ENCODE peak calls at places on chromosome 4, in ten cellular contexts. G is BE2C, O is HCT116, X is heart right ventricle, B is stomach, V is upper lobe of right lung, U is upper lobe of left lung, A is uterus, Y is body of pancreas, S is right lobe of liver. L is an unnamed sample.

GRCh38 chr4:77354550-77354949 is 197.5 kb downstream of the CCNG2 start:
- DNase-seq in B (no peak), Y (no peak), V (no peak), G (no peak), A (no peak), O (no peak), X (no peak), U (no peak), S (no peak), L (no peak)

GRCh38 chr4:74640111-74640903 is 154.0 kb downstream of the BTC start:
- DNase-seq in A (no peak), U (no peak), O (no peak), X (no peak), G (no peak), Y (no peak), B (no peak), S (no peak), V (no peak), L (no peak)

GRCh38 chr4:70613893-70614572 is 14.5 kb upstream of the ENAM start:
- DNase-seq in S (no peak), Y (no peak), G (no peak), U (no peak), V (no peak), A (no peak), O (no peak), X (no peak), B (no peak), L (no peak)

GRCh38 chr4:144862221-144862620 is 216.3 kb downstream of the HHIP start:
- DNase-seq in B (no peak), A (no peak), G (no peak), X (no peak), O (no peak), U (no peak), Y (no peak), V (no peak), S (no peak), L (no peak)

GRCh38 chr4:140372607-140373327 is 679 bp upstream of the SCOC start:
- DNase-seq in O (peak; percentile 12), A (no peak), V (no peak), X (no peak), B (no peak), Y (no peak), S (no peak), G (no peak), U (no peak), L (no peak)

GRCh38 chr4:47945930-47946726 is 31.7 kb upstream of the NFXL1 start:
- DNase-seq in V (no peak), Y (no peak), A (no peak), X (no peak), U (no peak), O (no peak), B (no peak), G (no peak), S (no peak), L (no peak)

GRCh38 chr4:89836031-89836777 is 757 bp downstream of the SNCA start:
- DNase-seq in X (no peak), B (no peak), Y (no peak), V (peak; percentile 58), A (peak; percentile 24), G (no peak), O (no peak), S (no peak), U (peak; percentile 75), L (no peak)

GRCh38 chr4:122489061-122489460 is 32.5 kb upstream of the IL2 start:
- DNase-seq in S (no peak), B (no peak), A (no peak), V (no peak), O (no peak), Y (no peak), U (no peak), G (no peak), X (no peak), L (no peak)

GRCh38 chr4:137393043-137393442 is 139.3 kb downstream of the PCDH18 start:
- DNase-seq in O (no peak), A (no peak), S (no peak), G (peak; percentile 37), X (peak; percentile 36), V (no peak), U (no peak), Y (peak; percentile 2), B (no peak), L (peak; percentile 1)

GRCh38 chr4:132266374-132266773 is 882.7 kb upstream of the PCDH10 start:
- DNase-seq in X (no peak), Y (no peak), G (no peak), V (no peak), A (no peak), U (no peak), S (no peak), B (no peak), O (no peak), L (no peak)

GRCh38 chr4:1759170-1759817 is 33.8 kb upstream of the FGFR3 start:
- DNase-seq in G (no peak), O (no peak), V (no peak), S (no peak), X (no peak), B (no peak), U (peak; percentile 50), A (no peak), Y (no peak), L (no peak)
- H3K4me1 ChIP-seq in G (no peaks in the 10 kb centered on the region), O (peaks cover 15% of the 10 kb centered on the region), V (peaks cover 15% of the 10 kb centered on the region), S (no peaks in the 10 kb centered on the region), X (peaks cover 10% of the 10 kb centered on the region), B (peaks cover 11% of the 10 kb centered on the region), U (peaks cover 30% of the 10 kb centered on the region), A (no peaks in the 10 kb centered on the region), Y (peaks cover 25% of the 10 kb centered on the region), L (peaks cover 46% of the 10 kb centered on the region)

DNA sequence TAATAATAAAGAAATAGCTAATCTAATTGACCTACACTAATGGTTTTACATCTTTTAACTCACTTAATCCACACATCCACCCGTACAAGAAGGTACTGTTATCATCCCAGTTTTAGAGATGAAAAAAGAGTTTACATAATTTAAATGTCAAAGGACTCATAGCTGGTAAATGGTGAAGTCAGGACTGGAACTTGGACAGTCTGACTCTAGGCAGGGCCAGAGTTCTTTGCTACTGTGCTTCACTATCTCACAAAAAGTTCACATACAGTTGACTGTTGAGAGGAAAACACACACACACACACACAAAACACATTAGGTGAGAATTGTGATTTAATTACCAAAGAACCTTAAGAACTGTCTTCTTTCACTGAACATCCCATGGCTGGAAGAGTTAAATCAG is 71.2 kb upstream of the PRSS48 start:
- DNase-seq in O (no peak), V (no peak), U (no peak), Y (no peak), A (no peak), B (no peak), G (no peak), X (no peak), S (no peak), L (no peak)
- H3K4me1 ChIP-seq in O (no peaks in the 10 kb centered on the region), V (peaks cover 35% of the 10 kb centered on the region), U (peaks cover 26% of the 10 kb centered on the region), Y (peaks cover 34% of the 10 kb centered on the region), A (no peaks in the 10 kb centered on the region), B (peaks cover 24% of the 10 kb centered on the region), G (peaks cover 5% of the 10 kb centered on the region), X (peaks cover 67% of the 10 kb centered on the region), S (no peaks in the 10 kb centered on the region), L (no peaks in the 10 kb centered on the region)

DNA sequence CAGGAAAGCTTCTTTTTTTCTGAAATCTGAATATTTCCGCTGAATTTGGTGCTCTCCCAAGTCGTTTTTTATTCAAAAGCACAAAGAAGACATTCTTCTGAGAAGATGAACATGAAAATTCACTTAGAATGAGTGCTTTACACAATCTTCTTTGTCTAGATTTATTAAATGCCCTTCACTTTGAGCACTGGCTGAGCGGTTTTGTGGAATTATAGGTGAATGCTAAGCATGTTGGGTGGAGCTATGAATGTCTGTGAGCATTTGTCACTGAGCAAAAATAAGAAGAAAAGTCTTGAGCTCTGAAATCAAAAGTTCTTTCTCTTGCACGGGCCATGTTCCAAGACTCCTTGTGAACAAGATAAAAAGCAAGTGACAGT is 13.1 kb downstream of the GASK1B start:
- DNase-seq in O (no peak), V (no peak), G (no peak), A (no peak), S (no peak), U (no peak), B (no peak), X (no peak), Y (no peak), L (no peak)
- H3K4me1 ChIP-seq in O (peaks cover 3% of the 10 kb centered on the region), V (peaks cover 5% of the 10 kb centered on the region), G (no peaks in the 10 kb centered on the region), A (peaks cover 15% of the 10 kb centered on the region), S (no peaks in the 10 kb centered on the region), U (no peaks in the 10 kb centered on the region), B (no peaks in the 10 kb centered on the region), X (peaks cover 96% of the 10 kb centered on the region), Y (peaks cover 3% of the 10 kb centered on the region), L (no peaks in the 10 kb centered on the region)

DNA sequence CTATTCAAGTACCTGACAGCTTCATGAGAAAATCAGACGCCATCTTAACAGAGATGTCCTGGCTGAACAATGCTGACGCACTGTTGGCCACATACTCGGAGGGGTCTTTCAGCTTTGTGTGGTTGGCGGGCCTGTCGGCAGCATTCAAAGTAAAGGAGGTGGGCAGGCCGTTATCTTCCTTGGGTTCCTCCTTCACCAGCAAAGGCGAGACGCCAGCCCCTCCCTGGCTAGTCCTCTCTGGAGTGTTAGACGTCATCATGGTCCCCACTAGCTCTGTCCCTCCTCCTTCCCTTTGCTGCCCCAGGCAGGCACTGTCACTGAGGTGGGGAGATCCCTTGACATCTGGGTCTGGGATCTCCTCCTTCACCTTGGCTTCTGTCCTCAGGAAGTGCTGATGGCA is 53.0 kb downstream of the ZNF827 start:
- DNase-seq in B (no peak), S (no peak), G (no peak), X (no peak), V (no peak), O (no peak), Y (no peak), U (no peak), A (no peak), L (no peak)
- H3K4me1 ChIP-seq in B (peaks cover 13% of the 10 kb centered on the region), S (no peaks in the 10 kb centered on the region), G (peaks cover 2% of the 10 kb centered on the region), X (peaks cover 44% of the 10 kb centered on the region), V (peaks cover 20% of the 10 kb centered on the region), O (no peaks in the 10 kb centered on the region), Y (peaks cover 16% of the 10 kb centered on the region), U (peaks cover 4% of the 10 kb centered on the region), A (peaks cover 4% of the 10 kb centered on the region), L (no peaks in the 10 kb centered on the region)

GRCh38 chr4:38128478-38129451 is 168.6 kb downstream of the PTTG2 start:
- DNase-seq in B (no peak), G (no peak), A (no peak), X (no peak), V (no peak), Y (peak; percentile 38), S (no peak), U (no peak), O (peak; percentile 42), L (peak; percentile 61)
- H3K4me1 ChIP-seq in B (peaks cover 37% of the 10 kb centered on the region), G (peaks cover 2% of the 10 kb centered on the region), A (peaks cover 11% of the 10 kb centered on the region), X (peaks cover 30% of the 10 kb centered on the region), V (peaks cover 12% of the 10 kb centered on the region), Y (peaks cover 35% of the 10 kb centered on the region), S (no peaks in the 10 kb centered on the region), U (peaks cover 3% of the 10 kb centered on the region), O (no peaks in the 10 kb centered on the region), L (peaks cover 8% of the 10 kb centered on the region)

GRCh38 chr4:7208509-7209451 is 16.4 kb downstream of the SORCS2 start:
- DNase-seq in X (no peak), B (no peak), A (no peak), U (peak; percentile 63), G (no peak), O (no peak), Y (no peak), V (no peak), S (no peak), L (no peak)
- H3K4me1 ChIP-seq in X (peaks cover 32% of the 10 kb centered on the region), B (peaks cover 14% of the 10 kb centered on the region), A (no peaks in the 10 kb centered on the region), U (peaks cover 22% of the 10 kb centered on the region), G (peaks cover 19% of the 10 kb centered on the region), O (peaks cover 23% of the 10 kb centered on the region), Y (no peaks in the 10 kb centered on the region), V (peaks cover 18% of the 10 kb centered on the region), S (no peaks in the 10 kb centered on the region), L (peaks cover 16% of the 10 kb centered on the region)

GRCh38 chr4:2847297-2847871 is 3.7 kb downstream of the ADD1 start:
- DNase-seq in G (no peak), O (no peak), A (no peak), X (no peak), Y (no peak), S (no peak), V (no peak), U (no peak), B (no peak), L (no peak)
- H3K4me1 ChIP-seq in G (peaks cover 4% of the 10 kb centered on the region), O (peaks cover 9% of the 10 kb centered on the region), A (peaks cover 9% of the 10 kb centered on the region), X (peaks cover 82% of the 10 kb centered on the region), Y (peaks cover 78% of the 10 kb centered on the region), S (no peaks in the 10 kb centered on the region), V (peaks cover 69% of the 10 kb centered on the region), U (peaks cover 58% of the 10 kb centered on the region), B (peaks cover 69% of the 10 kb centered on the region), L (no peaks in the 10 kb centered on the region)

L was measured in NT2/D1.